ENCODE peak calls at places on chromosomes 4 and X, in eight cellular contexts. N is GM20000; Z is CD8-positive, alpha-beta T cell; L is OCI-LY7; P is thyroid gland; M is HCT116; H is fibroblast of mammary gland; A is CD4-positive, alpha-beta T cell. T is an unnamed sample.

GRCh38 chr4:4805805-4806345 is 53.6 kb upstream of the MSX1 start:
- DNase-seq in H (no peak), A (no peak), N (no peak), Z (no peak), M (no peak), L (no peak), P (no peak), T (no peak)

GRCh38 chr4:212438-213174 is 88.3 kb downstream of the ZNF718 start:
- DNase-seq in P (peak), M (no peak), L (no peak), N (no peak), Z (no peak), H (peak), A (no peak), T (peak)

GRCh38 chr4:140703463-140703862 is 52.7 kb downstream of the TBC1D9 start:
- DNase-seq in Z (no peak), L (no peak), P (no peak), H (peak), N (no peak), M (no peak), A (no peak), T (no peak)

GRCh38 chrX:23787745-23788118 is 4.8 kb downstream of the SAT1 start:
- DNase-seq in H (no peak), M (no peak), L (no peak), A (no peak), Z (no peak), P (no peak), N (no peak), T (no peak)

GRCh38 chr4:118154643-118155042 is 120.4 kb downstream of the NDST3 start:
- DNase-seq in A (no peak), P (no peak), L (no peak), M (no peak), Z (no peak), N (no peak), H (peak), T (no peak)

GRCh38 chrX:12446342-12447075 is 308.2 kb downstream of the FRMPD4 start:
- DNase-seq in H (peak), A (no peak), P (no peak), M (no peak), L (no peak), N (no peak), Z (no peak), T (no peak)

GRCh38 chrX:13750204-13750603 is 15.7 kb downstream of the OFD1 start:
- DNase-seq in A (no peak), M (peak), Z (no peak), P (peak), L (peak), N (no peak), H (peak), T (no peak)

GRCh38 chrX:64334467-64334866 is 60.8 kb downstream of the MTMR8 start:
- DNase-seq in M (no peak), Z (no peak), P (no peak), A (no peak), H (no peak), L (no peak), N (no peak), T (no peak)

GRCh38 chr4:73446336-73446938 is 10.4 kb downstream of the AFP start:
- DNase-seq in Z (no peak), A (no peak), H (peak), P (no peak), M (peak), L (peak), N (peak), T (no peak)

GRCh38 chr4:183142566-183143545 is 43.8 kb downstream of the WWC2 start:
- DNase-seq in L (no peak), M (no peak), H (peak), A (no peak), N (no peak), Z (no peak), P (peak), T (no peak)

GRCh38 chr4:7134737-7135388 is 57.5 kb upstream of the SORCS2 start:
- DNase-seq in N (no peak), H (peak), M (no peak), P (peak), L (no peak), A (no peak), Z (no peak), T (no peak)

GRCh38 chr4:94447754-94448411 is 3.9 kb upstream of the PDLIM5 start:
- DNase-seq in A (no peak), H (no peak), L (no peak), N (no peak), P (no peak), M (no peak), Z (no peak), T (no peak)

GRCh38 chr4:82988323-82988832 is 22.2 kb downstream of the LIN54 start:
- DNase-seq in N (no peak), H (peak), M (no peak), P (no peak), A (no peak), L (no peak), Z (no peak), T (no peak)

GRCh38 chr4:5143940-5144339 is 92.7 kb downstream of the STK32B start:
- DNase-seq in A (no peak), H (peak), L (no peak), N (no peak), Z (no peak), M (no peak), P (no peak), T (no peak)

GRCh38 chrX:134990475-134991473 is at the start of gene SMIM10:
- DNase-seq in Z (peak), A (no peak), H (peak), N (peak), L (peak), M (no peak), P (peak), T (peak)

GRCh38 chrX:100880368-100880767 is 6.2 kb upstream of the NOX1 start:
- DNase-seq in Z (no peak), L (no peak), A (no peak), H (no peak), M (no peak), P (no peak), N (no peak), T (no peak)

GRCh38 chrX:31547416-31547815 is 475.6 kb upstream of the FTHL17 start:
- DNase-seq in L (no peak), M (no peak), P (no peak), Z (no peak), N (no peak), H (peak), A (no peak), T (no peak)

GRCh38 chrX:57286507-57287251 is at the start of gene FAAH2:
- DNase-seq in L (peak), H (no peak), Z (peak), N (peak), M (peak), A (peak), P (peak), T (no peak)

GRCh38 chr4:151407466-151408379 is 1.3 kb upstream of the FHIP1A start:
- DNase-seq in Z (peak), P (peak), N (peak), L (no peak), M (no peak), A (no peak), H (no peak), T (no peak)

GRCh38 chr4:119543794-119544193 is 84.8 kb downstream of the PDE5A start:
- DNase-seq in A (no peak), H (no peak), Z (no peak), M (no peak), L (no peak), N (no peak), P (no peak), T (no peak)

GRCh38 chr4:78987683-78988082 is 48.4 kb upstream of the PAQR3 start:
- DNase-seq in A (no peak), N (no peak), H (no peak), Z (no peak), P (no peak), M (no peak), L (no peak), T (no peak)

GRCh38 chrX:118350715-118351114 is 4.8 kb downstream of the WDR44 start:
- DNase-seq in H (no peak), P (no peak), Z (no peak), A (no peak), M (no peak), L (no peak), N (no peak), T (no peak)

GRCh38 chr4:54784188-54784671 is 126.5 kb downstream of the KIT start:
- DNase-seq in N (no peak), M (no peak), P (peak), H (peak), A (no peak), Z (no peak), L (no peak), T (no peak)

GRCh38 chr4:84887824-84888223 is 78.7 kb downstream of the WDFY3 start:
- DNase-seq in A (no peak), Z (no peak), H (peak), N (no peak), M (no peak), L (no peak), P (no peak), T (no peak)

GRCh38 chr4:3384771-3385701 is 56.7 kb upstream of the HGFAC start:
- DNase-seq in A (no peak), M (no peak), N (no peak), Z (no peak), L (no peak), P (no peak), H (no peak), T (no peak)

GRCh38 chr4:166324321-166324720 is 451.3 kb downstream of the TLL1 start:
- DNase-seq in P (no peak), M (peak), H (peak), L (peak), A (no peak), Z (no peak), N (no peak), T (peak)

DNA sequence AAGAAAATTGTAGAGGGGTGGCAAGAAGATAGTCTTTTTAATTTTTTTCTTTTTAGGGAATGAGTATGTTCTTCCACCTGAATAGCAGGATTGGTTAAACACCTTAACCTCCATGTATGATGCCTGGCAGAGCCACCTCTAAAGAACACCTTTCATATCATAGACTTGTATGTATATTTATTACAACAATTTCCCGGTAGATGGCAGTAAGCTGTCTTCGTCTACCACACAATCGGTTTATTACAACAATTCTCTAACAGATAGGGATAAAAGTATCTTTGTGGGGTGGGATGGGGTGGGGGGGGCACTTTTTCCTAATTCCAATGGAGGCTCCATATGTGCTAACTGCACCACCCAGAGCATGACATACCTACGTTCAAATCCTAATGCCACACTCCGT is 255.5 kb downstream of the LDB2 start:
- DNase-seq in Z (no peak), P (no peak), H (peak), M (no peak), L (no peak), A (no peak), N (no peak), T (no peak)
- TF ChIP-seq CTCF in Z (no peak), P (no peak), H (peak), M (no peak), L (no peak), A (no peak), N (no peak), T (no peak)

GRCh38 chr4:138576684-138577083 is 334.5 kb upstream of the SLC7A11 start:
- DNase-seq in M (peak), L (peak), P (no peak), N (no peak), Z (no peak), A (no peak), H (peak), T (no peak)
- TF ChIP-seq CTCF in M (peak), L (peak), P (no peak), N (no peak), Z (no peak), A (no peak), H (peak), T (peak)

GRCh38 chr4:109243871-109244270 is 58.6 kb downstream of the COL25A1 start:
- DNase-seq in Z (no peak), L (no peak), N (no peak), M (no peak), H (no peak), A (no peak), P (no peak), T (no peak)
- TF ChIP-seq CTCF in Z (no peak), L (no peak), N (no peak), M (no peak), H (no peak), A (no peak), P (no peak), T (no peak)

GRCh38 chrX:129629837-129630236 is 24.9 kb downstream of the APLN start:
- DNase-seq in M (no peak), A (no peak), Z (no peak), L (no peak), H (no peak), N (no peak), P (no peak), T (no peak)

GRCh38 chrX:129636175-129636681 is 18.5 kb downstream of the APLN start:
- DNase-seq in L (no peak), M (no peak), Z (no peak), P (peak), A (no peak), H (no peak), N (no peak), T (no peak)

GRCh38 chrX:129634541-129634940 is 20.2 kb downstream of the APLN start:
- DNase-seq in Z (no peak), L (no peak), H (no peak), P (no peak), M (no peak), A (no peak), N (no peak), T (peak)

GRCh38 chrX:129631850-129632249 is 22.9 kb downstream of the APLN start:
- DNase-seq in N (no peak), Z (no peak), A (no peak), L (no peak), P (no peak), H (no peak), M (no peak), T (no peak)

DNA sequence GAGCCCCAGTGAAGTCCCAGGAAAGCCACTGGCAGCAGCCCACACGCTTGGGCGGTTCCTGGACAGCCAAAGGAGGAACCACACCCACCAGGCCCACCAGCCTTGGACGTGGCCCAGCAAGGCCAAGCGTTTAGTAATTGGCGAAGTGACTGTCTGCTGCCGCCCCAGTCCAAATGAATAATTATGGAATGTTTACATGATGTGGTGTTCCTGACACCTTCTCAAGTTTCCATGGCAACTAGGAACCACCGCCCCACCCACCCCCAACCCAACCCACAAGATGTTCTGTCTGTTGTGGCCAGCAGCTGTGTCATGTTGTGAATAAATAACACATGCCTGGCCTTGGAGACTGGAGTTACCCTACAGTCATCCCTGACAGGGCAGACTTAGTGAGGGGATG is 22.3 kb downstream of the APLN start:
- DNase-seq in M (no peak), L (no peak), A (no peak), H (peak), P (no peak), N (no peak), Z (no peak), T (no peak)
- TF ChIP-seq CTCF in M (no peak), L (no peak), A (no peak), H (no peak), P (no peak), N (no peak), Z (no peak), T (no peak)

DNA sequence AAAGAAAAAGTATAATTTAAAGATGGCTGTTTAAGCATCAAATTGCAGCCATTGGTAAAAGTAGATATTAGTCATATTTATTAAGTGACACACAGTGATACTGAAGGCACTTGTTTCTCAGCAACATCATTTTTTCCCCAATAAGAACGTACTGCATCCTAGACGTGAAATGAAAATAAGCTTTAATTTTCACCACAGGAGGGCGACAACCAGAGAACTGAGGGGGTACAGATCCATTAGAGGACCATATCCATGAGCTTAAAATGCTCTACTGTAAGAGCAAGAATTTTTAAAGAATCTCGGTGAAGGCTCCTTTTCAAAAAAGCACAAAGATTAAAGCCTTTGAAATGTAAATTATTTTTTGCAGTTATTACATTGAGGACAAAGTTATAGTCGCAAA is 33.4 kb downstream of the FRG1 start:
- DNase-seq in L (peak), Z (no peak), A (no peak), M (peak), H (peak), P (no peak), N (peak), T (no peak)
- TF ChIP-seq CTCF in L (peak), Z (no peak), A (peak), M (peak), H (peak), P (no peak), N (peak), T (peak)